ENCODE peak calls at places on chromosomes 2 and 18, in ten cellular contexts. C is mammary epithelial cell, Y is astrocyte of the spinal cord, S is Panc1, J is pancreas, A is ovary, E is bronchial epithelial cell, M is Caco-2, L is NB4, N is gastrocnemius medialis. I is an unnamed sample.

GRCh38 chr2:232276739-232277313 is 101.7 kb upstream of the ALPP start:
- DNase-seq in C (no peak), Y (no peak), S (no peak), J (no peak), A (no peak), E (no peak), M (no peak), L (no peak), N (no peak), I (no peak)

GRCh38 chr18:79395761-79396404 is at the start of gene NFATC1:
- DNase-seq in C (peak), Y (peak), S (no peak), J (peak), A (peak), E (peak), M (peak), L (no peak), N (no peak), I (peak)

GRCh38 chr2:152925540-152926448 is 207.4 kb downstream of the ARL6IP6 start:
- DNase-seq in C (peak), Y (peak), S (peak), J (peak), A (peak), E (peak), M (peak), L (peak), N (no peak), I (no peak)

GRCh38 chr2:85772019-85772745 is 18.4 kb downstream of the ATOH8 start:
- DNase-seq in C (peak), Y (peak), S (peak), J (peak), A (peak), E (peak), M (no peak), L (no peak), N (peak), I (peak)

GRCh38 chr2:121210691-121211090 is 74.3 kb downstream of the TFCP2L1 start:
- DNase-seq in C (no peak), Y (no peak), S (no peak), J (peak), A (no peak), E (peak), M (peak), L (no peak), N (no peak), I (no peak)

GRCh38 chr2:205408690-205409089 is 273.6 kb upstream of the NRP2 start:
- DNase-seq in C (no peak), Y (peak), S (no peak), J (no peak), A (no peak), E (no peak), M (no peak), L (no peak), N (no peak), I (peak)

GRCh38 chr18:25019086-25019860 is 332.7 kb downstream of the ZNF521 start:
- DNase-seq in C (no peak), Y (no peak), S (no peak), J (no peak), A (no peak), E (no peak), M (no peak), L (no peak), N (no peak), I (no peak)

GRCh38 chr2:29259221-29259620 is 144.0 kb downstream of the CLIP4 start:
- DNase-seq in C (no peak), Y (peak), S (no peak), J (no peak), A (no peak), E (no peak), M (no peak), L (no peak), N (no peak), I (peak)

GRCh38 chr18:12606592-12607315 is 51.2 kb downstream of the SPIRE1 start:
- DNase-seq in C (peak), Y (peak), S (peak), J (no peak), A (no peak), E (peak), M (no peak), L (peak), N (no peak), I (peak)

GRCh38 chr2:37326285-37326684 is 1.7 kb upstream of the PRKD3 start:
- DNase-seq in C (peak), Y (peak), S (no peak), J (peak), A (peak), E (peak), M (no peak), L (peak), N (peak), I (peak)

GRCh38 chr2:48767330-48767729 is 11.8 kb upstream of the LHCGR start:
- DNase-seq in C (no peak), Y (no peak), S (no peak), J (no peak), A (no peak), E (no peak), M (peak), L (no peak), N (no peak), I (no peak)

GRCh38 chr18:44130365-44130942 is 550.2 kb upstream of the SETBP1 start:
- DNase-seq in C (peak), Y (peak), S (no peak), J (no peak), A (no peak), E (peak), M (no peak), L (peak), N (no peak), I (peak)

GRCh38 chr2:1685957-1686783 is 58.1 kb downstream of the PXDN start:
- DNase-seq in C (no peak), Y (peak), S (no peak), J (no peak), A (no peak), E (no peak), M (peak), L (no peak), N (no peak), I (peak)

GRCh38 chr18:48031641-48032040 is 101.2 kb upstream of the SMAD2 start:
- DNase-seq in C (no peak), Y (no peak), S (no peak), J (no peak), A (no peak), E (no peak), M (no peak), L (no peak), N (no peak), I (no peak)

GRCh38 chr2:46632349-46632748 is 153.0 kb downstream of the TMEM247 start:
- DNase-seq in C (peak), Y (peak), S (no peak), J (no peak), A (no peak), E (peak), M (no peak), L (peak), N (no peak), I (peak)

GRCh38 chr2:70626254-70626990 is 72.8 kb upstream of the TGFA start:
- DNase-seq in C (no peak), Y (no peak), S (no peak), J (no peak), A (peak), E (no peak), M (no peak), L (no peak), N (no peak), I (no peak)

GRCh38 chr18:44602380-44602779 is 78.3 kb upstream of the SETBP1 start:
- DNase-seq in C (peak), Y (peak), S (no peak), J (no peak), A (no peak), E (peak), M (no peak), L (no peak), N (no peak), I (no peak)

GRCh38 chr18:25278415-25278814 is 73.6 kb downstream of the ZNF521 start:
- DNase-seq in C (no peak), Y (peak), S (no peak), J (no peak), A (no peak), E (no peak), M (no peak), L (no peak), N (no peak), I (peak)

GRCh38 chr2:64260817-64261216 is 116.6 kb upstream of the PELI1 start:
- DNase-seq in C (no peak), Y (no peak), S (no peak), J (no peak), A (peak), E (no peak), M (no peak), L (peak), N (peak), I (no peak)

GRCh38 chr2:221431477-221431876 is 140.6 kb downstream of the EPHA4 start:
- DNase-seq in C (no peak), Y (no peak), S (no peak), J (no peak), A (no peak), E (no peak), M (no peak), L (no peak), N (no peak), I (no peak)

GRCh38 chr2:19767876-19768275 is 133.9 kb downstream of the TTC32 start:
- DNase-seq in C (no peak), Y (no peak), S (no peak), J (no peak), A (no peak), E (no peak), M (no peak), L (no peak), N (no peak), I (peak)

GRCh38 chr2:27638023-27638637 is 9.3 kb downstream of the GPN1 start:
- DNase-seq in C (peak), Y (peak), S (no peak), J (no peak), A (no peak), E (peak), M (no peak), L (no peak), N (no peak), I (peak)

DNA sequence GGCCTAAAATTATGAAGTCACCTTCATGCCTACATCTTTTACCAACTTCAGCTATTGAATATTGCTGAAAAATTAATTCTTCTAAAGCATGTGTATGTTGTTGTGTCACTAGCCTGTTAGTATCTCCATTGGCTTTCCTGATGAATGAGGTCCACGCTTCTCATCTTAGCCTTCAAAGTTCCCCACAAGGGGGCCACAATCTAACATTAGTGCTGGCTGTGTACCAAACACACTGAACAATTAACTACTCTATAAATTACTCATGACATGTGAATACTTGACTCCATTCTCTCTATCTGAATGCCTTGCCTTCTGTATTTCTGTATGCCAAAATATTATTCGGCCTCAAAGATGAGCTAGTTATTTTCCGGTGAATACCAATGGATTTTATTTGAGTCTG is 208.7 kb upstream of the COL3A1 start:
- DNase-seq in C (peak), Y (peak), S (no peak), J (no peak), A (no peak), E (peak), M (peak), L (peak), N (no peak), I (peak)
- TF ChIP-seq CTCF in C (peak), Y (peak), S (peak), J (no peak), A (no peak), E (peak), M (peak), L (peak), N (no peak), I (peak)

GRCh38 chr2:54879598-54880355 is 156.3 kb downstream of the EML6 start:
- DNase-seq in C (no peak), Y (no peak), S (no peak), J (no peak), A (no peak), E (no peak), M (no peak), L (no peak), N (no peak), I (no peak)

GRCh38 chr2:54878182-54878581 is 154.7 kb downstream of the EML6 start:
- DNase-seq in C (no peak), Y (no peak), S (no peak), J (no peak), A (no peak), E (no peak), M (no peak), L (no peak), N (no peak), I (no peak)

GRCh38 chr2:54879037-54879436 is 155.6 kb downstream of the EML6 start:
- DNase-seq in C (no peak), Y (no peak), S (no peak), J (no peak), A (no peak), E (no peak), M (no peak), L (no peak), N (no peak), I (no peak)

GRCh38 chr2:54881759-54882158 is 158.3 kb downstream of the EML6 start:
- DNase-seq in C (no peak), Y (no peak), S (no peak), J (no peak), A (no peak), E (no peak), M (no peak), L (no peak), N (no peak), I (no peak)

GRCh38 chr2:54880428-54880827 is 157.0 kb downstream of the EML6 start:
- DNase-seq in C (no peak), Y (no peak), S (no peak), J (no peak), A (no peak), E (no peak), M (no peak), L (no peak), N (no peak), I (no peak)
- H3K4me3 ChIP-seq in C (no peak), Y (no peak), S (no peak), J (no peak), A (no peak), E (no peak), M (no peak), L (no peak), N (no peak), I (no peak)

GRCh38 chr2:216984937-216985336 is 125.1 kb upstream of the TNP1 start:
- DNase-seq in C (no peak), Y (no peak), S (no peak), J (no peak), A (peak), E (no peak), M (no peak), L (no peak), N (no peak), I (no peak)

GRCh38 chr2:216989335-216990129 is 129.7 kb upstream of the TNP1 start:
- DNase-seq in C (peak), Y (peak), S (no peak), J (no peak), A (no peak), E (peak), M (no peak), L (peak), N (no peak), I (peak)

GRCh38 chr2:216987176-216987809 is 127.4 kb upstream of the TNP1 start:
- DNase-seq in C (no peak), Y (no peak), S (no peak), J (no peak), A (no peak), E (no peak), M (no peak), L (no peak), N (peak), I (no peak)

GRCh38 chr2:216991563-216991962 is 131.7 kb upstream of the TNP1 start:
- DNase-seq in C (no peak), Y (peak), S (no peak), J (no peak), A (peak), E (no peak), M (no peak), L (no peak), N (no peak), I (peak)

GRCh38 chr2:216985658-216986141 is 125.8 kb upstream of the TNP1 start:
- DNase-seq in C (no peak), Y (no peak), S (no peak), J (no peak), A (no peak), E (no peak), M (no peak), L (no peak), N (no peak), I (no peak)
- TF ChIP-seq CTCF in C (no peak), Y (no peak), S (no peak), J (no peak), A (no peak), E (no peak), M (no peak), L (no peak), N (no peak), I (no peak)

DNA sequence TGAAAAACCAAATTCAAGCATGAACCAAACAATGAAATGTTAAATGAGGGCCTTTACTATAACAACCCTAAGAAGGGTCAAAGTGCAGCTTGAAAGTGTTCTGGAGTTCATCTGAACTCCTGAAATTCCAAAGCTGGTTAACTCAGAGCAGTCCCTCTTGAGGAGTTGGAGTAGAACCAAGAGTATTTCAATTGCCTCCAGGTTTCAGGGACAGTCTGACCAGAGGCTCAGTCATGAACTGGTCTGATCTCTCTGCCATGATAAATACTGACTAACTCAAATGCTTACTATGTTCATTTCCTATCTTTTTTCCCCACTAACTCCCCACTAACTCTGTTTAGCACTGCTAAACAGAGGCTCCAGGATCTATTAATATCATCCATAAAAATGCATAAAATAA is 2.7 kb downstream of the STARD7 start:
- DNase-seq in C (peak), Y (peak), S (no peak), J (no peak), A (no peak), E (peak), M (no peak), L (no peak), N (no peak), I (peak)
- H3K4me3 ChIP-seq in C (peak), Y (no peak), S (peak), J (no peak), A (no peak), E (no peak), M (no peak), L (peak), N (peak), I (peak)

GRCh38 chr2:151438506-151438905 is 28.8 kb downstream of the RIF1 start:
- DNase-seq in C (no peak), Y (no peak), S (no peak), J (no peak), A (no peak), E (no peak), M (no peak), L (no peak), N (no peak), I (no peak)

GRCh38 chr2:151439127-151439526 is 29.4 kb downstream of the RIF1 start:
- DNase-seq in C (no peak), Y (no peak), S (no peak), J (no peak), A (no peak), E (no peak), M (no peak), L (no peak), N (no peak), I (no peak)

GRCh38 chr2:151437630-151438029 is 27.9 kb downstream of the RIF1 start:
- DNase-seq in C (peak), Y (peak), S (no peak), J (no peak), A (no peak), E (peak), M (no peak), L (peak), N (no peak), I (peak)
- TF ChIP-seq CTCF in C (peak), Y (peak), S (peak), J (peak), A (peak), E (peak), M (peak), L (peak), N (peak), I (peak)

DNA sequence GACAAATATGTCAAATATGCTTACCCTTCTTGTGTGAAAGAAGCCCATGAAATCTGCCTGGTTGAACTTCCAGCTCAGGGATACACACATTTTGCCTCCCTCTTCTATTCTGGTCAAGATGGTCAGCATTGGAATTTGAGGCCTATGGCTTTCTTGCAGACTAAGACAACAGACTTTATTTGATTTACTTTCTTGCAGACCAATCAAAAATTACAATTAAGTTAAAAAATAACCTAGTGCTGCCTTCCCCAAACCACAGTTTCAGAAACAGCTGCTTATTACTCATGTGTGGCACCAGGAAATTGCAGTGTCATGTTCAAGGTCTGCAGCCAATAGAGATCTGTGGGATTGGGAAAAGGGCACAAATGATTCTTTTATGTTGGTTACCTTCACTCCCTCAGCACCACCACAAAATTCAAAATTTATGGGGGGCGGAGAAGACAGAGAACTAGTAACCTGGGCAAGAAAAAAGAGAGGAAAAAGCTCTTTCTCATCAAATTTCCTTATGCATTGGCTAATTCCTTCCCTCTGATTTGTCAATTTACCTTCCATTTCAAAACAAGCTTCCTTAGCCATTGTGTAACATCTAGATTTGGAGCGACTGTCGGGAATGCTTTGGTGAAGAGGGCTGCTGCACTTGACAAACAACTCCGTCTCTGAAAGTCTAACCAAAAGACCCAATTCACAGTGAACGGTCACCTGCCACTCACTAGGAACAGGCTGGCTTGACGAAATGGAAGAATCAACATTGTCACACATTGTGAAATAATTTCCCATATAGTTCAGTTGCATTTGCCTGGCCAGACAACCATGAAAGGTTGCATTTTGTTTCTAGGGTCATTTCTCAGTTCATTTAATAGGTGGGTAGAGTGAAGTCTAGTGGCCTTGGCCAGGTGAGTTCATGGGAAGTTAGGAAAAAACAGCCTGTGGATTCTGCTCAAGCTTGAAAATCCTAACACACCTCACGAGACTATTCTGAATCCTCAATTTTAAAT is 100.4 kb upstream of the FZD5 start:
- DNase-seq in C (peak), Y (peak), S (no peak), J (peak), A (no peak), E (peak), M (no peak), L (peak), N (no peak), I (peak)
- H3K4me3 ChIP-seq in C (no peak), Y (no peak), S (no peak), J (no peak), A (no peak), E (no peak), M (no peak), L (no peak), N (no peak), I (no peak)

GRCh38 chr18:34158881-34159690 is 65.6 kb downstream of the NOL4 start:
- DNase-seq in C (no peak), Y (peak), S (no peak), J (peak), A (peak), E (no peak), M (no peak), L (no peak), N (no peak), I (peak)
- TF ChIP-seq CTCF in C (no peak), Y (peak), S (no peak), J (no peak), A (no peak), E (no peak), M (no peak), L (no peak), N (no peak), I (no peak)

DNA sequence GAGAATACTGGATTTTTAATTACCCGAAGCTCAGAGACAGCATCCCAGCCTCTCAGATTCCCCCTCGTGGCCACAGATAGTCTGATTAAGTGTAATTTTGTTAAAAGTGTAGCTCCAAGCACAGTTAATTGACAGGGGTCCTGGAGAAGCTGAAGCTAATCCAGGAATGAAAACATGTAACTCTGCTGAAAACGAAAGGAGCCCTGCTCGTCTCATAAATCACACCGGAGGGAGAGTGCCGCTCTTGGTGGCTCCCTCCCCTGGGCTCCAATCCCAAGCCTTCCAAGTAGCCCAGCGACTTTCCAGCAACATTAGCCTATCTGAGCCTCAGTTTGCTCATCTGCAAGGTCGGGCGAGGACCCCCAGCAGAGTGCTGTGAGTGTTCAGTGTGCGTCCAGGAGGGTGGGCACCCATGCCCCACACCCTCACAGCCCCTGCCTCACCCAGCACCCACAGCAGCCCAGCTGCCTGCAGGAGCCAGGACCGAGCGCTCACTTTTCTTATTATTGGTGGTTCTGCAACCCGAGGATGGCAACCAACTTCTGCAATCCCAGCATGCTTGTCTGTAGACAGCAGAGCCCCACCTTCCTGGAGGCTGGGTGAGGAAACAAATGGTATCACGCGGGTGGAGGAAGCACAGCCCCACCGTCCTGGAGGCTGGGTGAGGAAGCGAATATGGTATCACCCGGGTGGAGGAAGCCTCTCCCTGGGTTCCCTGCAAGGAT is 220.8 kb upstream of the RAB6C start:
- DNase-seq in C (no peak), Y (no peak), S (no peak), J (no peak), A (no peak), E (no peak), M (peak), L (peak), N (peak), I (no peak)
- H3K4me3 ChIP-seq in C (no peak), Y (no peak), S (peak), J (no peak), A (peak), E (no peak), M (no peak), L (no peak), N (peak), I (no peak)